ENCODE peak calls at places on chromosomes 13 and 19, in seven cellular contexts. One of them, this sample, is unnamed. For H3K4me1, the result is how much of the 10 kb centered on the place peaks cover.

GRCh38 chr19:12687496-12688196 is at the start of gene GNG14:
- DNase-seq in GM12878: no peak
- DNase-seq in MM.1S: no peak
- DNase-seq in mammary epithelial cell: no peak
- DNase-seq in GM23248: no peak
- DNase-seq in endothelial cell of umbilical vein: no peak
- DNase-seq in A673: no peak
- DNase-seq in this sample: no peak

GRCh38 chr19:10583021-10583776 is 3.9 kb downstream of the AP1M2 start:
- DNase-seq in endothelial cell of umbilical vein: no peak
- DNase-seq in A673: no peak
- DNase-seq in GM23248: no peak
- DNase-seq in MM.1S: no peak
- DNase-seq in GM12878: no peak
- DNase-seq in mammary epithelial cell: no peak
- DNase-seq in this sample: no peak

GRCh38 chr13:44735806-44736205 is 159.7 kb upstream of the TSC22D1 start:
- DNase-seq in mammary epithelial cell: no peak
- DNase-seq in endothelial cell of umbilical vein: no peak
- DNase-seq in GM12878: no peak
- DNase-seq in MM.1S: peak
- DNase-seq in GM23248: no peak
- DNase-seq in A673: no peak
- DNase-seq in this sample: no peak

GRCh38 chr13:77545626-77546412 is 10.3 kb downstream of the SCEL start:
- DNase-seq in MM.1S: no peak
- DNase-seq in mammary epithelial cell: no peak
- DNase-seq in GM23248: no peak
- DNase-seq in endothelial cell of umbilical vein: no peak
- DNase-seq in GM12878: no peak
- DNase-seq in A673: no peak
- DNase-seq in this sample: no peak

GRCh38 chr19:46898731-46899130 is 37.9 kb downstream of the ARHGAP35 start:
- DNase-seq in mammary epithelial cell: peak
- DNase-seq in A673: no peak
- DNase-seq in MM.1S: no peak
- DNase-seq in GM23248: peak
- DNase-seq in endothelial cell of umbilical vein: no peak
- DNase-seq in GM12878: no peak
- DNase-seq in this sample: peak

GRCh38 chr13:109119886-109120285 is 490.5 kb downstream of the MYO16 start:
- DNase-seq in endothelial cell of umbilical vein: no peak
- DNase-seq in GM23248: no peak
- DNase-seq in mammary epithelial cell: no peak
- DNase-seq in MM.1S: no peak
- DNase-seq in GM12878: no peak
- DNase-seq in A673: no peak
- DNase-seq in this sample: no peak

GRCh38 chr19:49590971-49591730 is at the start of gene PRR12:
- DNase-seq in endothelial cell of umbilical vein: peak
- DNase-seq in GM12878: no peak
- DNase-seq in GM23248: peak
- DNase-seq in A673: peak
- DNase-seq in mammary epithelial cell: peak
- DNase-seq in MM.1S: peak
- DNase-seq in this sample: peak

GRCh38 chr13:106471957-106472543 is 63.4 kb downstream of the EFNB2 start:
- DNase-seq in endothelial cell of umbilical vein: peak
- DNase-seq in GM23248: peak
- DNase-seq in mammary epithelial cell: peak
- DNase-seq in A673: no peak
- DNase-seq in MM.1S: no peak
- DNase-seq in GM12878: no peak
- DNase-seq in this sample: peak

GRCh38 chr13:91045351-91046034 is 302.0 kb upstream of the MIR17HG start:
- DNase-seq in MM.1S: no peak
- DNase-seq in A673: peak
- DNase-seq in mammary epithelial cell: no peak
- DNase-seq in endothelial cell of umbilical vein: no peak
- DNase-seq in GM23248: peak
- DNase-seq in GM12878: no peak
- DNase-seq in this sample: peak

GRCh38 chr13:83350569-83350968 is 531.7 kb downstream of the SLITRK1 start:
- DNase-seq in GM23248: peak
- DNase-seq in A673: peak
- DNase-seq in mammary epithelial cell: peak
- DNase-seq in GM12878: no peak
- DNase-seq in endothelial cell of umbilical vein: no peak
- DNase-seq in MM.1S: no peak
- DNase-seq in this sample: peak

GRCh38 chr13:102687520-102687919 is 7.3 kb downstream of the METTL21C start:
- DNase-seq in A673: no peak
- DNase-seq in GM12878: no peak
- DNase-seq in MM.1S: no peak
- DNase-seq in GM23248: no peak
- DNase-seq in endothelial cell of umbilical vein: no peak
- DNase-seq in mammary epithelial cell: peak
- DNase-seq in this sample: no peak

GRCh38 chr19:1133471-1133929 is 29.7 kb downstream of the GPX4 start:
- DNase-seq in GM23248: no peak
- DNase-seq in MM.1S: peak
- DNase-seq in mammary epithelial cell: no peak
- DNase-seq in endothelial cell of umbilical vein: no peak
- DNase-seq in GM12878: peak
- DNase-seq in A673: peak
- DNase-seq in this sample: no peak

GRCh38 chr13:112444416-112445399 is 68.6 kb downstream of the SPACA7 start:
- DNase-seq in mammary epithelial cell: no peak
- DNase-seq in MM.1S: no peak
- DNase-seq in GM12878: no peak
- DNase-seq in endothelial cell of umbilical vein: no peak
- DNase-seq in A673: no peak
- DNase-seq in GM23248: no peak
- DNase-seq in this sample: no peak

GRCh38 chr19:8224394-8225145 is 15.4 kb downstream of the CERS4 start:
- DNase-seq in A673: no peak
- DNase-seq in endothelial cell of umbilical vein: no peak
- DNase-seq in GM12878: no peak
- DNase-seq in mammary epithelial cell: peak
- DNase-seq in GM23248: peak
- DNase-seq in MM.1S: no peak
- DNase-seq in this sample: no peak

GRCh38 chr13:50916701-50917184 is 7.2 kb downstream of the RNASEH2B start:
- DNase-seq in A673: peak
- DNase-seq in GM23248: no peak
- DNase-seq in MM.1S: no peak
- DNase-seq in mammary epithelial cell: no peak
- DNase-seq in endothelial cell of umbilical vein: peak
- DNase-seq in GM12878: no peak
- DNase-seq in this sample: no peak

GRCh38 chr19:6699935-6700334 is 20.5 kb downstream of the C3 start:
- DNase-seq in mammary epithelial cell: no peak
- DNase-seq in GM12878: no peak
- DNase-seq in endothelial cell of umbilical vein: no peak
- DNase-seq in A673: no peak
- DNase-seq in MM.1S: no peak
- DNase-seq in GM23248: no peak
- DNase-seq in this sample: no peak

GRCh38 chr13:29749401-29750177 is 100.8 kb downstream of the UBL3 start:
- DNase-seq in mammary epithelial cell: no peak
- DNase-seq in endothelial cell of umbilical vein: no peak
- DNase-seq in A673: no peak
- DNase-seq in GM12878: no peak
- DNase-seq in MM.1S: no peak
- DNase-seq in GM23248: peak
- DNase-seq in this sample: peak

GRCh38 chr19:29525901-29526729 is at the start of gene VSTM2B:
- DNase-seq in MM.1S: no peak
- DNase-seq in GM23248: no peak
- DNase-seq in GM12878: no peak
- DNase-seq in A673: no peak
- DNase-seq in mammary epithelial cell: no peak
- DNase-seq in endothelial cell of umbilical vein: no peak
- DNase-seq in this sample: no peak
- TF ChIP-seq EZH2 in MM.1S: no peak
- TF ChIP-seq EZH2 in GM23248: peak
- TF ChIP-seq EZH2 in GM12878: no peak
- TF ChIP-seq EZH2 in A673: no peak
- TF ChIP-seq EZH2 in mammary epithelial cell: no peak
- TF ChIP-seq EZH2 in endothelial cell of umbilical vein: peak
- TF ChIP-seq EZH2 in this sample: peak

DNA sequence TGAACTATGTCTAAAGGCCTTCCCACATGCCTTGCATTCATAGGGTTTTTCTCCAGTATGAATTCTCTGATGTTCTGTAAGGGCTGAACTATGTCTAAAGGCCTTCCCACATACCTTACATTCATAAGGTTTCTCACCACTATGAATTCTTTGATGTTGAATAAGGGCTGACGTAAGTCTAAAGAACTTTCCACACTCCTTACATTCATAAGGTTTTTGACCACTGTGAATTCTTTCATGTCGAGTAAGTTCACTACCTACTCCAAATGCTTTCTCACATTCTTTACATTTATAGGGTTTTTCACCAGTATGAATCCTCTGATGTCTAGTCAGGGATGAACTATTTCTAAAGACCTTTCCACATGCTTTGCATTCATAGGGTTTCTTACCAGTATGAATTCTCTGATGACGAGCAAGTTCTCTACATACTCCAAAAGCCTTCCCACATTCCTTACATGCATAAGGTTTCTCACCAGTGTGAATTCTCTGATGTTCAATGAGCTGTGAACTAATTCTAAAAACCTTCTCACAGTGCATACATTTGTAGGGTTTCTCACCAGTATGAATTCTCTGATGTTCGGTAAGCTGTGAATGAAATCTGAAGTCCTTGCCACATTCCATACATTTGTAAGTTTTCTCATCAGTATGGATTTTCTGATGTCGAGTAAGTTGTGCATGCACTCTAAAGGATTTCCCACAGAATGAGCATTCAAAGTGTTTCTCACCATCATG is 19.1 kb upstream of the ZNF260 start:
- DNase-seq in GM23248: peak
- DNase-seq in endothelial cell of umbilical vein: peak
- DNase-seq in A673: peak
- DNase-seq in GM12878: no peak
- DNase-seq in mammary epithelial cell: peak
- DNase-seq in MM.1S: no peak
- DNase-seq in this sample: peak
- H3K4me3 ChIP-seq in GM23248: no peak
- H3K4me3 ChIP-seq in endothelial cell of umbilical vein: no peak
- H3K4me3 ChIP-seq in A673: no peak
- H3K4me3 ChIP-seq in GM12878: no peak
- H3K4me3 ChIP-seq in mammary epithelial cell: no peak
- H3K4me3 ChIP-seq in MM.1S: no peak
- H3K4me3 ChIP-seq in this sample: no peak

GRCh38 chr19:54336893-54337857 is 1.8 kb downstream of the LILRA4 start:
- DNase-seq in A673: no peak
- DNase-seq in mammary epithelial cell: no peak
- DNase-seq in MM.1S: no peak
- DNase-seq in GM12878: no peak
- DNase-seq in endothelial cell of umbilical vein: no peak
- DNase-seq in GM23248: no peak
- DNase-seq in this sample: no peak

GRCh38 chr19:54339646-54340358 is 840 bp upstream of the LILRA4 start:
- DNase-seq in MM.1S: no peak
- DNase-seq in mammary epithelial cell: no peak
- DNase-seq in GM23248: no peak
- DNase-seq in GM12878: no peak
- DNase-seq in A673: no peak
- DNase-seq in endothelial cell of umbilical vein: no peak
- DNase-seq in this sample: no peak

GRCh38 chr19:54335979-54336892 is 2.7 kb downstream of the LILRA4 start:
- DNase-seq in mammary epithelial cell: no peak
- DNase-seq in MM.1S: no peak
- DNase-seq in GM23248: no peak
- DNase-seq in endothelial cell of umbilical vein: no peak
- DNase-seq in A673: no peak
- DNase-seq in GM12878: no peak
- DNase-seq in this sample: no peak

GRCh38 chr19:54337858-54338230 is 1.1 kb downstream of the LILRA4 start:
- DNase-seq in GM12878: no peak
- DNase-seq in endothelial cell of umbilical vein: no peak
- DNase-seq in A673: no peak
- DNase-seq in GM23248: no peak
- DNase-seq in mammary epithelial cell: no peak
- DNase-seq in MM.1S: no peak
- DNase-seq in this sample: no peak

DNA sequence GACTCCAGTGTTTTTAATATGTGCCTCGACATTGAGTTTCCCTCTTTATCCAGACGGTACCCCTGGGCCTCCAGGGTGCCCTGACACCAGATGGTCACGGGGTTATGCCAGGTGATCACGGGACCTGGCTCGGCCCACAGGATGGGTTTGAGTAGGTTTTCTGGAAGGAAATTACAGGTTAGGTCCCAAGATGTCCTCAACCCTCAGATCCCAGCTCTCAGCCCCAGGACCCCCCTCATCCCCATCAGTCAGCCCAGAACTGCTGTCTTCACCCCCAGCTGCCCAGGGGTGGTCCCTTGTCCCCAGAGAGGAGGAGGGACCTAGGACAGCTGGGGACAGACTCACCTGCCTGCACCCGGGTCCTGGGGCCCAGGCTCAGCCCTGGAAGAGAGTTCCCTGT is 441 bp downstream of the LILRA4 start:
- DNase-seq in GM12878: no peak
- DNase-seq in GM23248: no peak
- DNase-seq in A673: no peak
- DNase-seq in mammary epithelial cell: no peak
- DNase-seq in endothelial cell of umbilical vein: no peak
- DNase-seq in MM.1S: no peak
- DNase-seq in this sample: no peak
- H3K4me1 ChIP-seq in GM12878: under half
- H3K4me1 ChIP-seq in GM23248: under half
- H3K4me1 ChIP-seq in A673: under half
- H3K4me1 ChIP-seq in mammary epithelial cell: under half
- H3K4me1 ChIP-seq in endothelial cell of umbilical vein: under half
- H3K4me1 ChIP-seq in MM.1S: under half
- H3K4me1 ChIP-seq in this sample: under half

GRCh38 chr19:32227561-32228165 is 117.7 kb upstream of the ZNF507 start:
- DNase-seq in mammary epithelial cell: no peak
- DNase-seq in GM23248: no peak
- DNase-seq in endothelial cell of umbilical vein: no peak
- DNase-seq in A673: peak
- DNase-seq in MM.1S: no peak
- DNase-seq in GM12878: no peak
- DNase-seq in this sample: no peak

GRCh38 chr19:32222594-32222993 is 122.8 kb upstream of the ZNF507 start:
- DNase-seq in endothelial cell of umbilical vein: no peak
- DNase-seq in A673: no peak
- DNase-seq in mammary epithelial cell: no peak
- DNase-seq in GM23248: no peak
- DNase-seq in GM12878: no peak
- DNase-seq in MM.1S: no peak
- DNase-seq in this sample: no peak

GRCh38 chr19:32223595-32224370 is 121.6 kb upstream of the ZNF507 start:
- DNase-seq in mammary epithelial cell: peak
- DNase-seq in GM23248: no peak
- DNase-seq in GM12878: no peak
- DNase-seq in A673: no peak
- DNase-seq in endothelial cell of umbilical vein: no peak
- DNase-seq in MM.1S: peak
- DNase-seq in this sample: no peak

GRCh38 chr19:32223106-32223505 is 122.3 kb upstream of the ZNF507 start:
- DNase-seq in A673: no peak
- DNase-seq in MM.1S: no peak
- DNase-seq in endothelial cell of umbilical vein: no peak
- DNase-seq in mammary epithelial cell: no peak
- DNase-seq in GM23248: no peak
- DNase-seq in GM12878: no peak
- DNase-seq in this sample: no peak

GRCh38 chr19:32224371-32225244 is 120.8 kb upstream of the ZNF507 start:
- DNase-seq in mammary epithelial cell: peak
- DNase-seq in MM.1S: peak
- DNase-seq in endothelial cell of umbilical vein: peak
- DNase-seq in GM12878: no peak
- DNase-seq in A673: peak
- DNase-seq in GM23248: peak
- DNase-seq in this sample: peak
- TF ChIP-seq EZH2 in mammary epithelial cell: no peak
- TF ChIP-seq EZH2 in MM.1S: no peak
- TF ChIP-seq EZH2 in endothelial cell of umbilical vein: no peak
- TF ChIP-seq EZH2 in GM12878: no peak
- TF ChIP-seq EZH2 in A673: no peak
- TF ChIP-seq EZH2 in GM23248: no peak
- TF ChIP-seq EZH2 in this sample: no peak